ENCODE peak calls at places on chromosomes 12 and 14, in ten cellular contexts. T is Peyer's patch, H is vagina, U is tibial nerve, O is prostate gland, B is body of pancreas, E is A549, R is stomach, Y is heart left ventricle, X is K562. Q is an unnamed sample.

GRCh38 chr14:38623661-38624060 is 367.8 kb upstream of the CLEC14A start:
- DNase-seq in U (no peak), X (no peak), B (no peak), Y (no peak), R (no peak), H (no peak), O (no peak), E (no peak), T (no peak), Q (no peak)

GRCh38 chr14:63295231-63295685 is 23.5 kb downstream of the GPHB5 start:
- DNase-seq in H (no peak), B (no peak), U (no peak), R (no peak), T (no peak), Y (no peak), O (no peak), E (no peak), X (no peak), Q (no peak)

GRCh38 chr12:56590237-56590830 is 39.8 kb downstream of the BAZ2A start:
- DNase-seq in U (no peak), H (no peak), O (no peak), E (no peak), B (no peak), Y (no peak), T (no peak), R (no peak), X (peak), Q (peak)

GRCh38 chr12:63304844-63305243 is 153.8 kb upstream of the AVPR1A start:
- DNase-seq in H (no peak), X (no peak), U (no peak), R (no peak), Y (no peak), E (no peak), T (no peak), B (no peak), O (no peak), Q (no peak)

GRCh38 chr14:93764211-93764659 is 24.1 kb downstream of the PRIMA1 start:
- DNase-seq in O (peak), U (no peak), Y (peak), B (no peak), E (no peak), H (no peak), T (no peak), R (no peak), X (no peak), Q (no peak)

GRCh38 chr12:56628671-56629458 is 1.3 kb downstream of the BAZ2A start:
- DNase-seq in O (peak), R (peak), X (peak), T (peak), U (peak), B (peak), H (no peak), E (peak), Y (peak), Q (peak)

GRCh38 chr12:64583395-64584172 is 26.7 kb upstream of the RASSF3 start:
- DNase-seq in R (no peak), X (no peak), E (no peak), Y (no peak), B (no peak), H (no peak), O (no peak), T (no peak), U (no peak), Q (no peak)

GRCh38 chr12:92696240-92696639 is 6.5 kb upstream of the PLEKHG7 start:
- DNase-seq in H (no peak), B (peak), T (no peak), U (no peak), O (no peak), Y (no peak), X (no peak), R (no peak), E (no peak), Q (peak)

GRCh38 chr14:85122690-85123089 is 407.3 kb upstream of the FLRT2 start:
- DNase-seq in H (no peak), U (no peak), O (peak), E (no peak), B (no peak), X (no peak), T (no peak), Y (no peak), R (no peak), Q (no peak)

GRCh38 chr12:109723311-109723791 is 9.7 kb downstream of the FAM222A start:
- DNase-seq in Y (peak), H (no peak), B (peak), R (peak), T (no peak), O (peak), U (no peak), X (no peak), E (no peak), Q (peak)

GRCh38 chr14:75249251-75249957 is 29.2 kb upstream of the FOS start:
- DNase-seq in Y (no peak), R (peak), X (peak), T (peak), U (no peak), O (peak), E (no peak), B (peak), H (no peak), Q (peak)

GRCh38 chr14:99544971-99545370 is 59.0 kb downstream of the CCDC85C start:
- DNase-seq in H (no peak), T (no peak), U (no peak), E (no peak), R (no peak), X (peak), Y (no peak), O (no peak), B (no peak), Q (no peak)

GRCh38 chr14:21302013-21302857 is 22.4 kb downstream of the RPGRIP1 start:
- DNase-seq in O (no peak), Y (no peak), X (no peak), R (no peak), E (no peak), B (no peak), H (no peak), U (no peak), T (no peak), Q (no peak)

GRCh38 chr14:102088012-102088792 is 1.4 kb upstream of the HSP90AA1 start:
- DNase-seq in R (peak), O (peak), E (no peak), T (peak), X (peak), Y (peak), B (peak), U (peak), H (no peak), Q (peak)

GRCh38 chr12:130711751-130712150 is 4.3 kb downstream of the RIMBP2 start:
- DNase-seq in T (no peak), H (no peak), B (no peak), R (peak), X (no peak), Y (no peak), E (no peak), O (no peak), U (no peak), Q (no peak)

DNA sequence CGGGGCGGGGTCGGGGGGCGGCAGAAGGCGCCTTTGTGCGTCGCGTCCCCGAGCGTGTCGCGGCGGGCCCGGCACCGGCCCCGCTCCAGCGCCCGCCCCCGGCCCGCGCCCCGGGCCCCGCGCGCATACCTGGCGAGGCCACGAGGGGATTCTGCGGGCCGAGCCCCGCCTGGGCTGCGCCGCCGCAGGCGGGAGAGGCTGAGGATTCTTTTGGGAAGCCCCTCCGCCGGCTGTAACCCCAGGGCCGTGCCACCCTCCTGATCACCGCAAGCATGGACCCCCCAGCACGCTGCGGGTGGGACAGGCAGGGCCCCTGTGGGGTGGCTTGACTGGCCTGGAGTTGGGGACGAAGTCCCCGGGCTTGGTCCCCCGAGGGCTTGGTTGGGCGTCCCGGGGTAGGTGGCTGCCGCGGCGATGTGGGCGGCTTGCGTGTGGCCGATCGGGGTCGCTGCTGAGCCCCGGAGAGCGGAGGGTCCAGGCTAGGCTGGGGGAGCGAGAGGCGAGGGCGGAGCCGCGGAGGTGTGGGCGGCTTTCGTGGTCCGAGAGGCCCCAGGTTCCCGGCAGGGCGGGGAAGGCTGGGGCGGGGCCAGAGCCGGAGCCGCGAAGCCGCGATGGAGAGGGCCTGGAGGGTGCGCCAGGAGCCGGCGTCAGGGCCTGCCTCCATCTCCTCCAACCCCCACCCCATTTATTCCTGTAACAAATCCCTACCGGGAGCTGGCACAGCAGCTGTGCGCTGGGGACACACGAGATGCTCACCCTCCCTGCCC is 28.4 kb upstream of the GPR132 start:
- DNase-seq in H (no peak), T (peak), R (peak), B (peak), Y (peak), U (no peak), E (peak), O (peak), X (peak), Q (no peak)
- TF ChIP-seq CTCF in H (no peak), T (peak), R (peak), B (peak), Y (peak), U (no peak), E (peak), O (peak), X (no peak), Q (no peak)

GRCh38 chr12:116466536-116466935 is 92.6 kb upstream of the MAP1LC3B2 start:
- DNase-seq in X (no peak), B (no peak), E (no peak), O (no peak), Y (no peak), H (no peak), R (no peak), T (no peak), U (no peak), Q (no peak)

GRCh38 chr12:116463366-116463765 is 95.8 kb upstream of the MAP1LC3B2 start:
- DNase-seq in B (no peak), R (no peak), Y (no peak), O (no peak), E (no peak), H (no peak), T (no peak), X (no peak), U (no peak), Q (no peak)

GRCh38 chr12:116465892-116466291 is 93.3 kb upstream of the MAP1LC3B2 start:
- DNase-seq in X (no peak), H (no peak), B (peak), U (no peak), T (no peak), E (no peak), O (no peak), R (no peak), Y (no peak), Q (no peak)

GRCh38 chr12:116469344-116469743 is 89.8 kb upstream of the MAP1LC3B2 start:
- DNase-seq in Y (no peak), E (no peak), X (no peak), O (no peak), R (no peak), T (no peak), H (no peak), B (no peak), U (no peak), Q (no peak)

GRCh38 chr12:116465407-116465806 is 93.8 kb upstream of the MAP1LC3B2 start:
- DNase-seq in T (no peak), B (no peak), X (no peak), R (no peak), U (no peak), Y (no peak), H (no peak), O (no peak), E (no peak), Q (no peak)
- TF ChIP-seq POLR2A in T (no peak), B (no peak), X (no peak), R (no peak), U (no peak), Y (no peak), H (no peak), O (no peak), E (no peak), Q (no peak)

GRCh38 chr12:48105867-48106563 is at the start of gene SENP1:
- DNase-seq in E (peak), X (peak), Y (peak), O (peak), U (peak), R (peak), H (no peak), T (peak), B (peak), Q (peak)
- TF ChIP-seq CTCF in E (no peak), X (peak), Y (peak), O (peak), U (peak), R (no peak), H (peak), T (no peak), B (peak), Q (peak)

DNA sequence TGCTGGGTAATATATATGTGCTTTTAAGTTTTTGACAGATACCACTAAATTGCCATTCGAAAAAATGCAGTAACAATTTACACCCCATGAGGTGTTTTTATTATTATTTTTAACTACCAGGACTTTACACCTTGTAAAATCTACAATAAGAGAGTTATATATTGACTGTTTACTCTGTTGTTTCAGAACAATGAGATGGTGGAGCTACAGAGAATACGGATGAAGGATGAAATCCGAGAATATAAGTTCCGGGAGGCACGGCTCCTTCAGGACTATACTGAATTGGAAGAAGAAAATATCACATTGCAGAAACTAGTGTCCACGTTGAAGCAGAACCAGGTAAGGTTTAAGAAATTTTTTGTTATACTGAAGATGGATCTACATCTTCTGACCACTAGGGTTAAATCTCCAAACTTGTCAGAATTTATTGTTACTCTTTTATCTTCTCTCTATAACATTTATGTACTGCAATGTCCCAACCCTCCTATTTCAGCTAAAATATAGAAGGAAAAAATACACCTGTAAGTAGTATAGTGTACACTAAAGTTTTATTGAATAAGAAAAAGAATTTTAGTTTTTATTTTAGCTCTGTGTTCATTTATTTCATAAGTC is 105.4 kb upstream of the FGD4 start:
- DNase-seq in E (no peak), B (no peak), Y (no peak), O (no peak), X (no peak), T (no peak), R (no peak), H (no peak), U (no peak), Q (no peak)
- TF ChIP-seq POLR2A in E (no peak), B (no peak), Y (no peak), O (no peak), X (no peak), T (no peak), R (no peak), H (no peak), U (no peak), Q (no peak)